ENCODE peak calls at places on chromosome 20, in nine cellular contexts. One of them, this sample, is unnamed. For H3K4me1, the result is how much of the 10 kb centered on the place peaks cover.

GRCh38 chr20:1711826-1712601 is 54.4 kb upstream of the SIRPG start:
- DNase-seq in HepG2: no peak
- DNase-seq in tibial nerve: no peak
- DNase-seq in stomach: no peak
- DNase-seq in sigmoid colon: no peak
- DNase-seq in H1: no peak
- DNase-seq in GM12878: no peak
- DNase-seq in A549: no peak
- DNase-seq in ovary: no peak
- DNase-seq in this sample: no peak

GRCh38 chr20:40506567-40506966 is 182.5 kb downstream of the MAFB start:
- DNase-seq in HepG2: peak
- DNase-seq in tibial nerve: peak
- DNase-seq in stomach: peak
- DNase-seq in sigmoid colon: peak
- DNase-seq in H1: no peak
- DNase-seq in GM12878: no peak
- DNase-seq in A549: peak
- DNase-seq in ovary: peak
- DNase-seq in this sample: peak

GRCh38 chr20:20463933-20464374 is 96.0 kb downstream of the INSM1 start:
- DNase-seq in HepG2: no peak
- DNase-seq in tibial nerve: no peak
- DNase-seq in stomach: no peak
- DNase-seq in sigmoid colon: no peak
- DNase-seq in H1: no peak
- DNase-seq in GM12878: peak
- DNase-seq in A549: no peak
- DNase-seq in ovary: no peak
- DNase-seq in this sample: no peak

GRCh38 chr20:60200305-60200918 is 242.2 kb downstream of the CDH26 start:
- DNase-seq in HepG2: no peak
- DNase-seq in tibial nerve: no peak
- DNase-seq in stomach: no peak
- DNase-seq in sigmoid colon: no peak
- DNase-seq in H1: no peak
- DNase-seq in GM12878: no peak
- DNase-seq in A549: no peak
- DNase-seq in ovary: no peak
- DNase-seq in this sample: no peak

GRCh38 chr20:56606174-56606945 is 22.7 kb upstream of the TFAP2C start:
- DNase-seq in HepG2: no peak
- DNase-seq in tibial nerve: no peak
- DNase-seq in stomach: peak
- DNase-seq in sigmoid colon: no peak
- DNase-seq in H1: no peak
- DNase-seq in GM12878: no peak
- DNase-seq in A549: no peak
- DNase-seq in ovary: no peak
- DNase-seq in this sample: no peak

GRCh38 chr20:24842591-24843442 is 106.3 kb upstream of the CST7 start:
- DNase-seq in HepG2: no peak
- DNase-seq in tibial nerve: no peak
- DNase-seq in stomach: no peak
- DNase-seq in sigmoid colon: no peak
- DNase-seq in H1: no peak
- DNase-seq in GM12878: peak
- DNase-seq in A549: no peak
- DNase-seq in ovary: no peak
- DNase-seq in this sample: no peak

GRCh38 chr20:61725966-61726365 is 339.7 kb downstream of the TAF4 start:
- DNase-seq in HepG2: no peak
- DNase-seq in tibial nerve: no peak
- DNase-seq in stomach: no peak
- DNase-seq in sigmoid colon: no peak
- DNase-seq in H1: no peak
- DNase-seq in GM12878: no peak
- DNase-seq in A549: no peak
- DNase-seq in ovary: no peak
- DNase-seq in this sample: no peak

GRCh38 chr20:24318569-24319352 is 150.7 kb upstream of the SYNDIG1 start:
- DNase-seq in HepG2: no peak
- DNase-seq in tibial nerve: no peak
- DNase-seq in stomach: no peak
- DNase-seq in sigmoid colon: no peak
- DNase-seq in H1: no peak
- DNase-seq in GM12878: no peak
- DNase-seq in A549: no peak
- DNase-seq in ovary: no peak
- DNase-seq in this sample: peak

GRCh38 chr20:37364927-37365272 is 19.0 kb downstream of the SRC start:
- DNase-seq in HepG2: no peak
- DNase-seq in tibial nerve: no peak
- DNase-seq in stomach: no peak
- DNase-seq in sigmoid colon: peak
- DNase-seq in H1: no peak
- DNase-seq in GM12878: no peak
- DNase-seq in A549: no peak
- DNase-seq in ovary: no peak
- DNase-seq in this sample: no peak

GRCh38 chr20:41133709-41134361 is 3.5 kb upstream of the PLCG1 start:
- DNase-seq in HepG2: no peak
- DNase-seq in tibial nerve: no peak
- DNase-seq in stomach: no peak
- DNase-seq in sigmoid colon: no peak
- DNase-seq in H1: no peak
- DNase-seq in GM12878: peak
- DNase-seq in A549: no peak
- DNase-seq in ovary: no peak
- DNase-seq in this sample: no peak

GRCh38 chr20:63086421-63087235 is 79.9 kb upstream of the BHLHE23 start:
- DNase-seq in HepG2: no peak
- DNase-seq in tibial nerve: no peak
- DNase-seq in stomach: no peak
- DNase-seq in sigmoid colon: peak
- DNase-seq in H1: peak
- DNase-seq in GM12878: no peak
- DNase-seq in A549: no peak
- DNase-seq in ovary: peak
- DNase-seq in this sample: peak

DNA sequence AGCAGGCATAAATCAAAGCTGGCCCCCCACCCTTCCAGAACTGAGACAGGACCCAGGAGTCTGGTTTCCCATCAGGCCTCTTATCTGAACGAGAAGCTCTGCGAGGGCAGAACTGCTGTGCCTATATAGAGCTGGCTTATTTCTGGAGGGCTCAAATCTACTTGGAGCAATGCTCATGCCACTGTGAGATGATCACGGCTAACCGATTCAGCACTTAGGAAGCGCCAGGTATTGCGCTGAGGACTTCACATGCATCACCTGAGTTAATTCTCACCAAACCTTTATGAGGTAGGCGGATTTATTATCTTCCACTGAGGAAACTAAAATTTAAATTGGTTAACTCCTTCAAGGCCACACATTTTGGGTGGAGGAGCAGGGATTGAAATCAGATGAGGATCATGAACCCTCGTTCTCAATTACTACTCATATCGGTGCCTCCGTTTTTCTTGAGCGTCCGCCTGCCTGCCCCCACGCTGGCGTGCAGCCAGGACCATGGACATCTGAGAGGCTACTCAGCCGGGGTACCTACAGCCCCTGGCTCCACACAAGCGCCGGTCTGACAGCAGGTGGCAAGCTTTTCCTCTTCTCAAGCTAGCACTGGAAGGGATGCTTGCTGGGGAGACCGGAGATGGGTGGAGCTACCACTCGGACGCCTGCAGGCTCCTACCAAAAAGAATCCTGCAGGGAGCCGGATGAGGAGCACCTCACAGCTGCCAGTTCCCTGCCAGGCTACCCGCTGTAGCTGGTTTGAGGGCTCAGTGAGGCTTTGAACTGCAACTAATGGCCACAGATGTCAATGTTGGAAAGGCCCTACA is 1.0 kb upstream of the PCIF1 start:
- DNase-seq in HepG2: peak
- DNase-seq in tibial nerve: peak
- DNase-seq in stomach: peak
- DNase-seq in sigmoid colon: peak
- DNase-seq in H1: peak
- DNase-seq in GM12878: peak
- DNase-seq in A549: peak
- DNase-seq in ovary: peak
- DNase-seq in this sample: peak
- TF ChIP-seq EP300 in HepG2: no peak
- TF ChIP-seq EP300 in tibial nerve: no peak
- TF ChIP-seq EP300 in stomach: no peak
- TF ChIP-seq EP300 in sigmoid colon: no peak
- TF ChIP-seq EP300 in H1: no peak
- TF ChIP-seq EP300 in GM12878: no peak
- TF ChIP-seq EP300 in A549: no peak
- TF ChIP-seq EP300 in ovary: no peak
- TF ChIP-seq EP300 in this sample: no peak

GRCh38 chr20:38589967-38590681 is 9.1 kb downstream of the ADIG start:
- DNase-seq in HepG2: no peak
- DNase-seq in tibial nerve: no peak
- DNase-seq in stomach: no peak
- DNase-seq in sigmoid colon: no peak
- DNase-seq in H1: no peak
- DNase-seq in GM12878: no peak
- DNase-seq in A549: no peak
- DNase-seq in ovary: no peak
- DNase-seq in this sample: no peak
- TF ChIP-seq CTCF in HepG2: no peak
- TF ChIP-seq CTCF in tibial nerve: no peak
- TF ChIP-seq CTCF in stomach: no peak
- TF ChIP-seq CTCF in sigmoid colon: no peak
- TF ChIP-seq CTCF in H1: no peak
- TF ChIP-seq CTCF in GM12878: no peak
- TF ChIP-seq CTCF in A549: no peak
- TF ChIP-seq CTCF in ovary: no peak
- TF ChIP-seq CTCF in this sample: no peak

GRCh38 chr20:31687777-31688176 is 34.9 kb downstream of the BCL2L1 start:
- DNase-seq in HepG2: no peak
- DNase-seq in tibial nerve: no peak
- DNase-seq in stomach: no peak
- DNase-seq in sigmoid colon: no peak
- DNase-seq in H1: no peak
- DNase-seq in GM12878: no peak
- DNase-seq in A549: no peak
- DNase-seq in ovary: no peak
- DNase-seq in this sample: no peak

GRCh38 chr20:31682927-31683326 is 39.7 kb downstream of the BCL2L1 start:
- DNase-seq in HepG2: no peak
- DNase-seq in tibial nerve: no peak
- DNase-seq in stomach: no peak
- DNase-seq in sigmoid colon: no peak
- DNase-seq in H1: no peak
- DNase-seq in GM12878: no peak
- DNase-seq in A549: no peak
- DNase-seq in ovary: no peak
- DNase-seq in this sample: no peak

GRCh38 chr20:31689141-31689540 is 33.5 kb downstream of the BCL2L1 start:
- DNase-seq in HepG2: no peak
- DNase-seq in tibial nerve: no peak
- DNase-seq in stomach: no peak
- DNase-seq in sigmoid colon: no peak
- DNase-seq in H1: no peak
- DNase-seq in GM12878: no peak
- DNase-seq in A549: no peak
- DNase-seq in ovary: no peak
- DNase-seq in this sample: no peak

GRCh38 chr20:31684153-31685003 is 38.3 kb downstream of the BCL2L1 start:
- DNase-seq in HepG2: no peak
- DNase-seq in tibial nerve: no peak
- DNase-seq in stomach: no peak
- DNase-seq in sigmoid colon: no peak
- DNase-seq in H1: no peak
- DNase-seq in GM12878: no peak
- DNase-seq in A549: no peak
- DNase-seq in ovary: no peak
- DNase-seq in this sample: no peak

DNA sequence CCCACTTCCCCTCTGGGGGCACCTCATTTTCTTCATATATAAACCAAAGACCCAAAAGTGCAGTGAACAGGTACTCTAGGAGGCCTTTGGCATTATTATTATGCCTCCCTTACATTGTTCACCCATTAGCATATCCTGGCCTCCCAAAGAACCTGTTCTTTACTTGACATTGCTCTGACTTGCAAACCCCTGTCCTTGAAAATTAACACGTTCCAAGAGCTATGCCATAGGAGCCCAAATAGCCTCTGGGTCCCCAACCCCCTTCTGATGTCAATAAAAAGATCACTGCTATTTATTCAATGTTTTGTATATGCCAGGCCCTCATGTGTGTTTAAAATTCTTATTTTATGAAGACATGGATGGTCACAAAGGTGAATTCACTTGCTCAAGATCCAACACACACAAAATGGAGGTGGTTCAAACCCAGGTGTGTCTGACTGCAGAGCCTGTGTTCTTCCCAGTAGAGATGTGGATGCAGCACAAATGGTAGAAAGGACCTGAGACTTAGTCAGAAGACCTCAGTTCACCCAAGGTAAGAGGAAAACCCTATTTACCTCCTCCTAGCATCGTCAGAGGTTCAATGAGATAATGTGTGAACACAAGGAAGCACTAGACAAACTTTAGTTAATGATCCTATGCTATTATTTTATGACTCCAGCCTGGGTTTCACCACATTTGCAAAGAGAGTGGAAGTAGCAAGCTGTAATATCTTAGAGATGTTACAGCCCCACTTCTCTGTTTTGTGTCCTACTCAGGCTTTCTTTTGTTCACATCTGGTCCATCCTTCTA is 36.6 kb downstream of the BCL2L1 start:
- DNase-seq in HepG2: no peak
- DNase-seq in tibial nerve: no peak
- DNase-seq in stomach: no peak
- DNase-seq in sigmoid colon: no peak
- DNase-seq in H1: no peak
- DNase-seq in GM12878: no peak
- DNase-seq in A549: no peak
- DNase-seq in ovary: no peak
- DNase-seq in this sample: no peak
- H3K4me1 ChIP-seq in HepG2: half or more
- H3K4me1 ChIP-seq in tibial nerve: under half
- H3K4me1 ChIP-seq in stomach: half or more
- H3K4me1 ChIP-seq in sigmoid colon: under half
- H3K4me1 ChIP-seq in H1: under half
- H3K4me1 ChIP-seq in GM12878: under half
- H3K4me1 ChIP-seq in A549: half or more
- H3K4me1 ChIP-seq in ovary: under half
- H3K4me1 ChIP-seq in this sample: under half

DNA sequence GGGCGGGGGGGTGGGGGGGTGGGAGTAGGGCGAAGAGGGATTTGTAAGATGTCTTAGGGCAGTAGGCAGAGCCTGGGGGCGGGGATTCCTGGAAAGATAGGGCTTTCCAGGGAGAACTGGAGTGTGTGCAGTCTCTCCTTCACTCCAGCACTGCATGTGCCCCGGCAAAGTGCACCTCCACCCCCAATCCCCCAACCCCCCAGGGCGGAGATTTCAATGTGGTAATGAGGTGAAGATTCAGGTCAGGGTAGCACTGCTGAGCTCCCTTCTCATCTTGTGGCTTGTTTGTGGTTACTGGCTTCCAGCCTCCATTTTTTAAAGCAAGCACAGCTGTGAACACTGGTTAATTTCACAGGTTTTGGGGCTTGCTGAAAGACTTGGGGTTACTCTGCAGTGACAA is 5.9 kb downstream of the TMEM239 start:
- DNase-seq in HepG2: no peak
- DNase-seq in tibial nerve: no peak
- DNase-seq in stomach: no peak
- DNase-seq in sigmoid colon: no peak
- DNase-seq in H1: peak
- DNase-seq in GM12878: no peak
- DNase-seq in A549: no peak
- DNase-seq in ovary: peak
- DNase-seq in this sample: no peak
- TF ChIP-seq EP300 in HepG2: no peak
- TF ChIP-seq EP300 in tibial nerve: no peak
- TF ChIP-seq EP300 in stomach: no peak
- TF ChIP-seq EP300 in sigmoid colon: no peak
- TF ChIP-seq EP300 in H1: no peak
- TF ChIP-seq EP300 in GM12878: no peak
- TF ChIP-seq EP300 in A549: no peak
- TF ChIP-seq EP300 in ovary: no peak
- TF ChIP-seq EP300 in this sample: no peak

This sample was measured in upper lobe of left lung.